ENCODE peak calls at places on chromosomes 16 and 17, in ten cellular contexts. U is activated CD8-positive, alpha-beta T cell treated with anti-CD3 and anti-CD28 coated beads, Interleukin-2, amount 10 ng/mL, durations not matched to agents 7 days and 5 days; X is prostate gland; E is choroid plexus epithelial cell; L is Right ventricle myocardium superior; D is astrocyte of the spinal cord; V is activated naive CD4-positive, alpha-beta T cell treated with Interleukin-2 at 50 U/mL for 16 hours; R is OCI-M1; B is Peyer's patch; C is heart right ventricle. A is an unnamed sample.

GRCh38 chr17:80108321-80108971 is 7.1 kb downstream of the GAA start:
- DNase-seq in U (no peak), X (no peak), E (no peak), L (no peak), D (no peak), V (no peak), R (no peak), B (no peak), C (no peak), A (no peak)

GRCh38 chr16:57619606-57620315 is 8.7 kb upstream of the ADGRG1 start:
- DNase-seq in U (no peak), X (peak), E (no peak), L (peak), D (no peak), V (no peak), R (no peak), B (peak), C (no peak), A (no peak)

GRCh38 chr17:1368588-1368987 is 31.4 kb downstream of the YWHAE start:
- DNase-seq in U (no peak), X (no peak), E (no peak), L (no peak), D (no peak), V (no peak), R (no peak), B (no peak), C (no peak), A (no peak)

GRCh38 chr16:22397459-22397858 is 23.0 kb upstream of the CDR2 start:
- DNase-seq in U (no peak), X (no peak), E (peak), L (no peak), D (peak), V (no peak), R (no peak), B (no peak), C (no peak), A (no peak)

GRCh38 chr17:57986841-57987581 is 1.0 kb downstream of the VEZF1 start:
- DNase-seq in U (peak), X (peak), E (peak), L (peak), D (peak), V (peak), R (peak), B (peak), C (peak), A (peak)

GRCh38 chr17:7502987-7503386 is 18.8 kb downstream of the POLR2A start:
- DNase-seq in U (no peak), X (no peak), E (no peak), L (no peak), D (no peak), V (no peak), R (no peak), B (no peak), C (no peak), A (no peak)

GRCh38 chr17:4534928-4535666 is 20.1 kb downstream of the MYBBP1A start:
- DNase-seq in U (no peak), X (no peak), E (no peak), L (no peak), D (no peak), V (no peak), R (no peak), B (no peak), C (no peak), A (no peak)

GRCh38 chr17:31738067-31738466 is 121.0 kb downstream of the COPRS start:
- DNase-seq in U (no peak), X (peak), E (no peak), L (no peak), D (no peak), V (no peak), R (peak), B (no peak), C (no peak), A (no peak)

GRCh38 chr16:89922884-89923639 is at the start of gene TUBB3:
- DNase-seq in U (peak), X (peak), E (peak), L (peak), D (peak), V (peak), R (peak), B (peak), C (peak), A (peak)

GRCh38 chr17:63564562-63564961 is 14.3 kb downstream of the DCAF7 start:
- DNase-seq in U (no peak), X (no peak), E (no peak), L (no peak), D (no peak), V (no peak), R (no peak), B (no peak), C (no peak), A (no peak)

GRCh38 chr16:77191259-77191969 is 424 bp downstream of the MON1B start:
- DNase-seq in U (peak), X (no peak), E (peak), L (peak), D (no peak), V (peak), R (peak), B (peak), C (peak), A (peak)

GRCh38 chr17:75515523-75516254 is at the start of gene CASKIN2:
- DNase-seq in U (peak), X (peak), E (peak), L (peak), D (peak), V (peak), R (peak), B (peak), C (peak), A (peak)

GRCh38 chr17:4852504-4853075 is 19.4 kb downstream of the MINK1 start:
- DNase-seq in U (no peak), X (no peak), E (peak), L (no peak), D (peak), V (no peak), R (peak), B (no peak), C (no peak), A (no peak)

GRCh38 chr17:28895794-28896447 is 1.6 kb downstream of the FLOT2 start:
- DNase-seq in U (no peak), X (no peak), E (no peak), L (no peak), D (no peak), V (no peak), R (no peak), B (no peak), C (no peak), A (no peak)

GRCh38 chr16:77971306-77972131 is 50.8 kb upstream of the CLEC3A start:
- DNase-seq in U (peak), X (peak), E (peak), L (peak), D (peak), V (peak), R (peak), B (peak), C (peak), A (peak)

GRCh38 chr17:79401704-79402075 is 209.2 kb downstream of the RBFOX3 start:
- DNase-seq in U (no peak), X (no peak), E (no peak), L (no peak), D (no peak), V (no peak), R (no peak), B (no peak), C (no peak), A (no peak)

GRCh38 chr16:88798772-88799455 is 4.7 kb upstream of the CDT1 start:
- DNase-seq in U (no peak), X (no peak), E (no peak), L (no peak), D (no peak), V (no peak), R (peak), B (no peak), C (no peak), A (no peak)

GRCh38 chr16:1149101-1149636 is 3.7 kb upstream of the CACNA1H start:
- DNase-seq in U (no peak), X (no peak), E (no peak), L (no peak), D (no peak), V (no peak), R (no peak), B (no peak), C (no peak), A (no peak)

GRCh38 chr16:60304078-60304477 is 1570.0 kb upstream of the GOT2 start:
- DNase-seq in U (no peak), X (no peak), E (no peak), L (peak), D (no peak), V (no peak), R (no peak), B (no peak), C (no peak), A (no peak)

GRCh38 chr16:31385680-31386079 is 7.5 kb upstream of the ITGAD start:
- DNase-seq in U (no peak), X (no peak), E (no peak), L (no peak), D (no peak), V (no peak), R (no peak), B (no peak), C (no peak), A (no peak)